ENCODE peak calls at places on chromosomes 3 and 15, in five cellular contexts. T is dorsolateral prefrontal cortex, X is BJ, G is hepatocyte, K is cardiac muscle cell. N is an unnamed sample.

GRCh38 chr15:31392761-31393401 is 66.2 kb downstream of the KLF13 start:
- DNase-seq in K (peak; percentile 48), X (no peak), T (no peak), G (peak; percentile 55), N (no peak)

GRCh38 chr15:38072007-38072506 is 137.6 kb downstream of the TMCO5A start:
- DNase-seq in G (no peak), X (no peak), T (peak; percentile 58), K (no peak), N (no peak)

GRCh38 chr3:101941253-101942039 is 92.1 kb downstream of the NFKBIZ start:
- DNase-seq in K (no peak), T (no peak), X (no peak), G (no peak), N (no peak)

GRCh38 chr15:67578020-67578600 is 35.6 kb downstream of the MAP2K5 start:
- DNase-seq in T (no peak), K (no peak), G (no peak), X (no peak), N (no peak)

GRCh38 chr15:92633001-92633400 is 22.6 kb downstream of the FAM174B start:
- DNase-seq in T (no peak), G (no peak), X (no peak), K (no peak), N (no peak)

GRCh38 chr15:77002436-77002835 is 7.5 kb downstream of the PSTPIP1 start:
- DNase-seq in G (no peak), X (no peak), K (no peak), T (no peak), N (no peak)

GRCh38 chr15:47717036-47717611 is at the start of gene SEMA6D:
- DNase-seq in G (peak; percentile 84), K (peak; percentile 95), T (peak; percentile 67), X (peak; percentile 27), N (peak; percentile 25)

GRCh38 chr3:79032686-79033318 is 735.0 kb downstream of the ROBO1 start:
- DNase-seq in T (no peak), X (no peak), K (peak; percentile 74), G (peak; percentile 66), N (peak; percentile 25)

GRCh38 chr3:182179631-182180030 is 467.9 kb downstream of the SOX2 start:
- DNase-seq in X (no peak), G (no peak), K (no peak), T (no peak), N (no peak)

GRCh38 chr3:178658694-178659315 is 122.6 kb downstream of the KCNMB2 start:
- DNase-seq in X (no peak), K (no peak), T (no peak), G (no peak), N (no peak)

GRCh38 chr15:90845201-90845949 is 23.0 kb upstream of the FURIN start:
- DNase-seq in X (peak; percentile 65), T (no peak), G (peak; percentile 82), K (no peak), N (peak; percentile 79)

GRCh38 chr3:129039271-129040038 is 21.1 kb upstream of the GP9 start:
- DNase-seq in G (peak; percentile 54), K (peak; percentile 59), T (no peak), X (no peak), N (no peak)

GRCh38 chr3:128433630-128434185 is 33.0 kb downstream of the DNAJB8 start:
- DNase-seq in G (no peak), T (no peak), K (no peak), X (no peak), N (no peak)

GRCh38 chr3:62373714-62374333 is 474 bp upstream of the FEZF2 start:
- DNase-seq in G (no peak), K (no peak), X (no peak), T (no peak), N (no peak)

GRCh38 chr3:123634149-123635051 is 49.5 kb upstream of the HACD2 start:
- DNase-seq in T (no peak), X (no peak), K (no peak), G (no peak), N (no peak)

GRCh38 chr3:182618085-182618732 is 175.1 kb upstream of the ATP11B start:
- DNase-seq in K (peak; percentile 32), G (peak; percentile 52), T (peak; percentile 20), X (no peak), N (no peak)

GRCh38 chr3:145776782-145777408 is 384.1 kb downstream of the PLOD2 start:
- DNase-seq in X (peak; percentile 4), G (peak; percentile 84), T (peak; percentile 14), K (peak; percentile 68), N (peak; percentile 39)

GRCh38 chr15:59371458-59372351 is 966 bp downstream of the MYO1E start:
- DNase-seq in G (peak; percentile 75), X (no peak), T (no peak), K (peak; percentile 51), N (no peak)

GRCh38 chr15:77819271-77819806 is 186.6 kb upstream of the LINGO1 start:
- DNase-seq in G (peak; percentile 30), T (peak; percentile 48), X (no peak), K (peak; percentile 32), N (no peak)

GRCh38 chr3:48402281-48402732 is 27.6 kb downstream of the PLXNB1 start:
- DNase-seq in K (no peak), G (no peak), X (peak; percentile 68), T (peak; percentile 68), N (peak; percentile 67)

GRCh38 chr15:99435138-99435695 is 130.6 kb upstream of the MEF2A start:
- DNase-seq in G (peak; percentile 36), K (no peak), X (no peak), T (peak; percentile 9), N (no peak)

GRCh38 chr3:149964296-149964695 is 6.4 kb downstream of the PFN2 start:
- DNase-seq in X (no peak), K (no peak), T (peak; percentile 29), G (no peak), N (no peak)

GRCh38 chr3:126342211-126342610 is 15.0 kb downstream of the KLF15 start:
- DNase-seq in G (no peak), K (no peak), X (no peak), T (no peak), N (no peak)

GRCh38 chr3:105915524-105915923 is 46.7 kb upstream of the CBLB start:
- DNase-seq in K (no peak), T (no peak), X (no peak), G (no peak), N (no peak)

GRCh38 chr3:110697961-110698360 is 373.7 kb upstream of the NECTIN3 start:
- DNase-seq in T (no peak), K (no peak), X (peak; percentile 9), G (no peak), N (no peak)

GRCh38 chr3:143036557-143036956 is 35.2 kb downstream of the U2SURP start:
- DNase-seq in X (no peak), K (no peak), T (no peak), G (peak; percentile 56), N (no peak)

GRCh38 chr3:143040264-143040879 is 39.0 kb downstream of the U2SURP start:
- DNase-seq in G (peak; percentile 16), T (no peak), K (peak; percentile 29), X (no peak), N (no peak)

GRCh38 chr3:143035466-143036214 is 34.3 kb downstream of the U2SURP start:
- DNase-seq in K (no peak), X (no peak), G (no peak), T (no peak), N (peak; percentile 18)

GRCh38 chr3:143041901-143042300 is 40.5 kb downstream of the U2SURP start:
- DNase-seq in T (no peak), G (no peak), X (no peak), K (no peak), N (no peak)

GRCh38 chr3:143037867-143038266 is 36.5 kb downstream of the U2SURP start:
- DNase-seq in T (no peak), X (no peak), K (no peak), G (no peak), N (no peak)
- TF ChIP-seq CTCF in T (no peak), X (peak; percentile 21), K (no peak), G (no peak), N (no peak)

DNA sequence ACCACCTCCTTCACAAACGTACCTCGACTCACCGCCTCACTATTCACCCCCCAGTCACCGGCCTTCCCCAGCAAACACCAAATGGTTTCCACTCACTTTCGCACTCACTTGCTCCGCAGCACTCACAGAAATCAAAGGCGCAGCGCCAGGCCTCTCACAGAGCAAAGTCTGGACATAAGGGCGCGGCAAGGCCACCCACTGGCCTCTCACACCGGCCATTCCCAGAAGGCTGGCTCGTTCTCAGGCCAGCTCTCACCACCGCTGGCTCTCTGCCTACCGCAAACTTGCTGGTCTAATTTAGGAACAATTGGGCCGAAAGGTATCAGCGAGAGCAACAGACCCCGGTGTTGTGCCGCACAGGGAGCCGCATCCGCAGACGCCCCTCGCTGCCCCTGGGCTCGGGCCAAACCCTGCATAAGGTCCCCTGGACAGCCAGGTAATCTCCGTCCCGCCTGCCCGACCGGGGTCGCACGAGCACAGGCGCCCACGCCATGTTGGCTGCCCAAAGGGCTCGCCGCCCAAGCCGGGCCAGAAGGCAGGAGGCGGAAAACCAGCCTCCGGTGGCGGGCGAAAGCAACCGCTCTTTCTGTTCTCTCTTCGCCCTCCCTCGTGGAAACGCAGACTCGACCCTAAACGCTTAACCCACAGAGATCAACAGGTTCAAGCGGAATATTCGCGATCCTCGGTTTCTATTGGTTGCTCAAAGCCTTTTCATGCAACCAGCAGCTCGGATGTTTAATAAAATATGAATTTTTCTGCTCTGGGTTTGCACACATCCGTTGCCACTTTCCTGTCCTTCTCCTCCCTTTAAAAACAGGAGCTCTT is 2.9 kb downstream of the SHOX2 start:
- DNase-seq in G (peak; percentile 51), K (no peak), T (no peak), X (no peak), N (no peak)
- H3K4me3 ChIP-seq in G (no peak overlapping the region), K (peak overlapping the region; percentile 15), T (no peak overlapping the region), X (peak overlapping the region; percentile 62), N (peak overlapping the region; percentile 31)

GRCh38 chr3:13391308-13391707 is 28.8 kb downstream of the NUP210 start:
- DNase-seq in X (no peak), K (no peak), G (no peak), T (no peak), N (no peak)
- TF ChIP-seq CTCF in X (peak; percentile 5), K (no peak), G (no peak), T (no peak), N (no peak)

GRCh38 chr3:194304186-194304917 is 46.8 kb downstream of the CPN2 start:
- DNase-seq in G (no peak), X (no peak), T (no peak), K (no peak), N (no peak)

GRCh38 chr3:194306771-194307640 is 44.1 kb downstream of the CPN2 start:
- DNase-seq in X (no peak), K (no peak), G (no peak), T (no peak), N (no peak)

GRCh38 chr3:194305356-194306108 is 45.6 kb downstream of the CPN2 start:
- DNase-seq in T (no peak), X (no peak), G (no peak), K (no peak), N (no peak)

GRCh38 chr3:194307849-194308248 is 43.3 kb downstream of the CPN2 start:
- DNase-seq in K (no peak), G (no peak), X (no peak), T (no peak), N (no peak)

DNA sequence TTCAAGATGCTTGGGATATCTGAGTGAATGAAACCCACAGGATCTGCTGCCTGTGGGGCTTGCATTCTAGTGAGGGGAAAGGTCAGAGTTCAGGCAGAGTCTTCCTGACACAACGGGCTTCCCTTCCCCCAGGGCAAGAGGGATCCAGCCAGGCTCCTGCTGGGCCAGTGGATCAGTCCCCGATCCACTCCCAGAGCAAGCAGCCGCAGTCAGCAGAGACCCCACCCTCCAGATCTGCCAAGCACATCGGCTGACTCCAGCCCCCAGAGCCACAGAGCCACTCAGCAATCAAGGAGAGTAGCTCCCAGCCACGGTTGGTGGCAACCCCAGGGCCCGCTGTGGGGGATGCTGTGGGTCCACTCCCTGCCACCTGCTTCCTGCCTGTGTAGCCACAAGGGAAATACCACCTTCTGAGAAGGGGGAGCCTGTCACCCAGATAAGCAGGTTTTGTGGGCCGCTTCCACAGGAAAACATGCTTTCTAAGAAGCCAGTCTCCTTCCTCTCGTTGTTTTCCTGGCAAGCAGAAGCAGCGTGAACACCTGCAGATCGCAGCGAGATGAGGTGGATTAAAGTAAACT is 44.9 kb downstream of the CPN2 start:
- DNase-seq in T (no peak), G (no peak), X (no peak), K (no peak), N (no peak)
- H3K4me3 ChIP-seq in T (no peak overlapping the region), G (no peak overlapping the region), X (no peak overlapping the region), K (no peak overlapping the region), N (no peak overlapping the region)